ENCODE peak calls at places on chromosomes 12 and 14, in five cellular contexts. T is ovary, J is cardiac muscle cell, B is mammary epithelial cell, Z is H9. S is an unnamed sample.

GRCh38 chr12:100293017-100293416 is 26.0 kb downstream of the SCYL2 start:
- DNase-seq in B (peak; percentile 3), Z (no peak), T (no peak), J (no peak), S (no peak)

GRCh38 chr12:108333898-108334699 is 5.0 kb downstream of the CMKLR1 start:
- DNase-seq in B (peak; percentile 30), T (no peak), J (no peak), Z (no peak), S (peak; percentile 83)

GRCh38 chr12:119841433-119842210 is 35.5 kb downstream of the CIT start:
- DNase-seq in T (no peak), J (no peak), Z (no peak), B (peak; percentile 29), S (no peak)

GRCh38 chr12:123916729-123917128 is 55.9 kb downstream of the CCDC92 start:
- DNase-seq in Z (no peak), B (peak; percentile 43), T (no peak), J (no peak), S (peak; percentile 48)

GRCh38 chr14:39175445-39176262 is 600 bp downstream of the PNN start:
- DNase-seq in B (peak; percentile 32), J (peak; percentile 61), T (no peak), Z (peak; percentile 41), S (peak; percentile 27)

GRCh38 chr14:37992489-37992888 is 215.2 kb upstream of the SSTR1 start:
- DNase-seq in B (no peak), Z (no peak), J (no peak), T (no peak), S (no peak)

GRCh38 chr14:53954551-53955233 is 1.9 kb downstream of the BMP4 start:
- DNase-seq in T (peak; percentile 40), B (peak; percentile 19), Z (no peak), J (peak; percentile 27), S (no peak)

GRCh38 chr12:30200864-30201263 is 417.1 kb upstream of the TMTC1 start:
- DNase-seq in Z (peak; percentile 41), J (peak; percentile 51), T (no peak), B (no peak), S (no peak)

GRCh38 chr12:92961949-92962348 is 32.9 kb upstream of the EEA1 start:
- DNase-seq in J (no peak), B (no peak), Z (no peak), T (no peak), S (peak; percentile 31)

GRCh38 chr12:69516950-69517349 is 46.8 kb downstream of the FRS2 start:
- DNase-seq in J (no peak), B (no peak), T (no peak), Z (no peak), S (no peak)

GRCh38 chr14:99206053-99206452 is 65.9 kb downstream of the BCL11B start:
- DNase-seq in T (no peak), B (no peak), Z (no peak), J (no peak), S (no peak)

GRCh38 chr14:59037086-59037485 is 151.4 kb upstream of the DAAM1 start:
- DNase-seq in B (peak; percentile 8), J (no peak), Z (no peak), T (no peak), S (no peak)

GRCh38 chr12:127270193-127270592 is 996.8 kb upstream of the TMEM132C start:
- DNase-seq in B (peak; percentile 68), Z (no peak), J (no peak), T (no peak), S (peak; percentile 98)

GRCh38 chr14:69712637-69713088 is 54.3 kb upstream of the SRSF5 start:
- DNase-seq in Z (peak; percentile 73), B (peak; percentile 73), J (peak; percentile 42), T (no peak), S (peak; percentile 68)

GRCh38 chr12:98424726-98425401 is 90.5 kb upstream of the TMPO start:
- DNase-seq in T (peak; percentile 63), Z (peak; percentile 70), J (peak; percentile 80), B (peak; percentile 69), S (peak; percentile 95)

GRCh38 chr14:61615743-61616523 is 79.4 kb upstream of the HIF1A start:
- DNase-seq in B (no peak), T (no peak), J (no peak), Z (no peak), S (no peak)

GRCh38 chr12:11839093-11839641 is 189.7 kb downstream of the ETV6 start:
- DNase-seq in Z (no peak), T (no peak), B (no peak), J (no peak), S (peak; percentile 78)

GRCh38 chr14:59688224-59689170 is 111.9 kb upstream of the CCDC175 start:
- DNase-seq in B (peak; percentile 32), J (peak; percentile 57), Z (peak; percentile 80), T (no peak), S (peak; percentile 62)

GRCh38 chr12:49762468-49762847 is 21.1 kb downstream of the TMBIM6 start:
- DNase-seq in T (no peak), B (no peak), J (no peak), Z (no peak), S (no peak)

GRCh38 chr12:81627336-81628189 is 131.6 kb downstream of the PPFIA2 start:
- DNase-seq in Z (no peak), B (peak; percentile 23), T (no peak), J (peak; percentile 81), S (peak; percentile 61)

GRCh38 chr12:124713436-124714082 is 146.1 kb upstream of the NCOR2 start:
- DNase-seq in Z (no peak), J (no peak), T (no peak), B (no peak), S (no peak)

GRCh38 chr12:11657511-11657910 is 8.0 kb downstream of the ETV6 start:
- DNase-seq in T (no peak), B (no peak), J (no peak), Z (no peak), S (no peak)

GRCh38 chr12:113359939-113360748 is 1.8 kb downstream of the PLBD2 start:
- DNase-seq in T (no peak), J (no peak), B (no peak), Z (no peak), S (no peak)

GRCh38 chr12:3727877-3728632 is 24.9 kb downstream of the CRACR2A start:
- DNase-seq in B (no peak), Z (no peak), J (no peak), T (no peak), S (no peak)

GRCh38 chr12:95733156-95733825 is 57.3 kb downstream of the NTN4 start:
- DNase-seq in B (peak; percentile 57), J (no peak), Z (no peak), T (no peak), S (peak; percentile 25)

GRCh38 chr14:77691259-77691658 is 16.6 kb downstream of the ALKBH1 start:
- DNase-seq in Z (no peak), B (peak; percentile 3), T (no peak), J (no peak), S (no peak)

GRCh38 chr14:23517650-23518329 is 33.8 kb downstream of the ZFHX2 start:
- DNase-seq in T (no peak), Z (no peak), B (no peak), J (no peak), S (no peak)

GRCh38 chr12:52081263-52081733 is 1.8 kb downstream of the SMIM41 start:
- DNase-seq in T (peak; percentile 68), J (no peak), Z (no peak), B (no peak), S (no peak)

GRCh38 chr14:55711171-55711811 is 131.3 kb downstream of the KTN1 start:
- DNase-seq in B (no peak), Z (no peak), J (no peak), T (no peak), S (no peak)

GRCh38 chr14:31261523-31261858 is 53.9 kb upstream of the HECTD1 start:
- DNase-seq in Z (no peak), T (no peak), J (no peak), B (no peak), S (no peak)

GRCh38 chr14:68341765-68342212 is 451.1 kb downstream of the ZFP36L1 start:
- DNase-seq in J (no peak), T (no peak), B (no peak), Z (no peak), S (no peak)

GRCh38 chr12:112126000-112126431 is 656 bp downstream of the TRAFD1 start:
- DNase-seq in B (no peak), Z (peak; percentile 27), J (no peak), T (no peak), S (no peak)

GRCh38 chr12:24997970-24998582 is 49.2 kb upstream of the BCAT1 start:
- DNase-seq in T (no peak), J (no peak), B (peak; percentile 57), Z (no peak), S (peak; percentile 43)

GRCh38 chr12:54217774-54218221 is 29.0 kb upstream of the SMUG1 start:
- DNase-seq in J (no peak), T (peak; percentile 51), B (no peak), Z (peak; percentile 93), S (no peak)

GRCh38 chr14:74514471-74514932 is 20.9 kb downstream of the ISCA2 start:
- DNase-seq in Z (no peak), B (peak; percentile 98), J (no peak), T (no peak), S (no peak)

GRCh38 chr12:52139579-52140062 is 52.2 kb downstream of the KRT80 start:
- DNase-seq in B (peak; percentile 53), Z (peak; percentile 87), T (no peak), J (peak; percentile 50), S (peak; percentile 75)

GRCh38 chr12:116389990-116390655 is 112.6 kb upstream of the MED13L start:
- DNase-seq in B (peak; percentile 97), J (no peak), Z (no peak), T (no peak), S (peak; percentile 99)

GRCh38 chr12:45893240-45893639 is 97.1 kb downstream of the SCAF11 start:
- DNase-seq in J (no peak), T (no peak), Z (peak; percentile 53), B (peak; percentile 16), S (no peak)
- TF ChIP-seq CTCF in J (peak; percentile 34), T (no peak), Z (peak; percentile 65), B (peak; percentile 28), S (peak; percentile 7)

GRCh38 chr12:64779349-64779974 is 20.3 kb upstream of the GNS start:
- DNase-seq in T (no peak), Z (no peak), J (no peak), B (no peak), S (no peak)
- TF ChIP-seq CTCF in T (no peak), Z (no peak), J (no peak), B (no peak), S (no peak)

GRCh38 chr12:6267007-6267721 is 43.3 kb upstream of the PLEKHG6 start:
- DNase-seq in T (no peak), B (peak; percentile 84), Z (no peak), J (no peak), S (no peak)
- TF ChIP-seq CTCF in T (no peak), B (peak; percentile 18), Z (peak; percentile 19), J (no peak), S (no peak)

GRCh38 chr12:67937822-67938221 is 51.4 kb upstream of the IFNG-AS1 start:
- DNase-seq in T (no peak), B (no peak), J (no peak), Z (no peak), S (no peak)
- TF ChIP-seq CTCF in T (no peak), B (no peak), J (no peak), Z (no peak), S (no peak)

S was measured in MCF 10A.